ENCODE peak calls at places on chromosomes 16 and 17, in nine cellular contexts. One of them, this sample, is unnamed.
A peak's percentile ranks its signal among the peaks of the same experiment; 100 is the strongest.

GRCh38 chr16:87246269-87247065 is 70.7 kb downstream of the C16orf95 start:
- DNase-seq in cardiac muscle cell: no peak
- DNase-seq in colonic mucosa: no peak
- DNase-seq in MM.1S: no peak
- DNase-seq in iPS DF 6.9: no peak
- DNase-seq in small intestine: no peak
- DNase-seq in prostate gland: no peak
- DNase-seq in effector memory CD4-positive, alpha-beta T cell: no peak
- DNase-seq in pancreas: no peak
- DNase-seq in this sample: no peak

GRCh38 chr16:82699711-82700495 is 73.1 kb downstream of the CDH13 start:
- DNase-seq in cardiac muscle cell: no peak
- DNase-seq in colonic mucosa: peak; percentile 22
- DNase-seq in MM.1S: no peak
- DNase-seq in iPS DF 6.9: no peak
- DNase-seq in small intestine: no peak
- DNase-seq in prostate gland: peak; percentile 43
- DNase-seq in effector memory CD4-positive, alpha-beta T cell: no peak
- DNase-seq in pancreas: no peak
- DNase-seq in this sample: no peak

GRCh38 chr17:77308768-77309726 is 168.3 kb downstream of the SEC14L1 start:
- DNase-seq in cardiac muscle cell: no peak
- DNase-seq in colonic mucosa: no peak
- DNase-seq in MM.1S: no peak
- DNase-seq in iPS DF 6.9: no peak
- DNase-seq in small intestine: no peak
- DNase-seq in prostate gland: no peak
- DNase-seq in effector memory CD4-positive, alpha-beta T cell: no peak
- DNase-seq in pancreas: no peak
- DNase-seq in this sample: no peak

GRCh38 chr17:28500712-28501379 is 5.3 kb upstream of the FOXN1 start:
- DNase-seq in cardiac muscle cell: no peak
- DNase-seq in colonic mucosa: no peak
- DNase-seq in MM.1S: no peak
- DNase-seq in iPS DF 6.9: no peak
- DNase-seq in small intestine: no peak
- DNase-seq in prostate gland: no peak
- DNase-seq in effector memory CD4-positive, alpha-beta T cell: no peak
- DNase-seq in pancreas: no peak
- DNase-seq in this sample: no peak

GRCh38 chr17:1485311-1485747 is 7.2 kb downstream of the MYO1C start:
- DNase-seq in cardiac muscle cell: peak; percentile 73
- DNase-seq in colonic mucosa: peak; percentile 61
- DNase-seq in MM.1S: no peak
- DNase-seq in iPS DF 6.9: no peak
- DNase-seq in small intestine: no peak
- DNase-seq in prostate gland: no peak
- DNase-seq in effector memory CD4-positive, alpha-beta T cell: no peak
- DNase-seq in pancreas: peak; percentile 41
- DNase-seq in this sample: no peak

GRCh38 chr17:19939993-19940721 is 37.5 kb downstream of the AKAP10 start:
- DNase-seq in cardiac muscle cell: no peak
- DNase-seq in colonic mucosa: no peak
- DNase-seq in MM.1S: no peak
- DNase-seq in iPS DF 6.9: no peak
- DNase-seq in small intestine: no peak
- DNase-seq in prostate gland: no peak
- DNase-seq in effector memory CD4-positive, alpha-beta T cell: no peak
- DNase-seq in pancreas: no peak
- DNase-seq in this sample: no peak

GRCh38 chr17:45873728-45874127 is 20.6 kb upstream of the MAPT start:
- DNase-seq in cardiac muscle cell: no peak
- DNase-seq in colonic mucosa: no peak
- DNase-seq in MM.1S: peak; percentile 89
- DNase-seq in iPS DF 6.9: no peak
- DNase-seq in small intestine: no peak
- DNase-seq in prostate gland: no peak
- DNase-seq in effector memory CD4-positive, alpha-beta T cell: peak; percentile 16
- DNase-seq in pancreas: no peak
- DNase-seq in this sample: no peak

GRCh38 chr17:13572581-13572980 is 29.1 kb downstream of the HS3ST3A1 start:
- DNase-seq in cardiac muscle cell: no peak
- DNase-seq in colonic mucosa: no peak
- DNase-seq in MM.1S: no peak
- DNase-seq in iPS DF 6.9: no peak
- DNase-seq in small intestine: no peak
- DNase-seq in prostate gland: no peak
- DNase-seq in effector memory CD4-positive, alpha-beta T cell: no peak
- DNase-seq in pancreas: no peak
- DNase-seq in this sample: no peak

GRCh38 chr16:30666681-30667080 is 8.4 kb downstream of the FBRS start:
- DNase-seq in cardiac muscle cell: no peak
- DNase-seq in colonic mucosa: no peak
- DNase-seq in MM.1S: no peak
- DNase-seq in iPS DF 6.9: no peak
- DNase-seq in small intestine: no peak
- DNase-seq in prostate gland: no peak
- DNase-seq in effector memory CD4-positive, alpha-beta T cell: no peak
- DNase-seq in pancreas: no peak
- DNase-seq in this sample: no peak

GRCh38 chr16:88505405-88506082 is 52.5 kb downstream of the ZFPM1 start:
- DNase-seq in cardiac muscle cell: peak; percentile 64
- DNase-seq in colonic mucosa: peak; percentile 94
- DNase-seq in MM.1S: no peak
- DNase-seq in iPS DF 6.9: no peak
- DNase-seq in small intestine: peak; percentile 95
- DNase-seq in prostate gland: no peak
- DNase-seq in effector memory CD4-positive, alpha-beta T cell: peak; percentile 34
- DNase-seq in pancreas: peak; percentile 91
- DNase-seq in this sample: peak; percentile 82

GRCh38 chr17:59435238-59435637 is 103.8 kb downstream of the YPEL2 start:
- DNase-seq in cardiac muscle cell: no peak
- DNase-seq in colonic mucosa: no peak
- DNase-seq in MM.1S: no peak
- DNase-seq in iPS DF 6.9: no peak
- DNase-seq in small intestine: no peak
- DNase-seq in prostate gland: no peak
- DNase-seq in effector memory CD4-positive, alpha-beta T cell: no peak
- DNase-seq in pancreas: no peak
- DNase-seq in this sample: no peak

GRCh38 chr17:7081341-7082062 is 1.5 kb upstream of the CLEC10A start:
- DNase-seq in cardiac muscle cell: no peak
- DNase-seq in colonic mucosa: no peak
- DNase-seq in MM.1S: peak; percentile 21
- DNase-seq in iPS DF 6.9: no peak
- DNase-seq in small intestine: peak; percentile 7
- DNase-seq in prostate gland: no peak
- DNase-seq in effector memory CD4-positive, alpha-beta T cell: no peak
- DNase-seq in pancreas: no peak
- DNase-seq in this sample: no peak

GRCh38 chr17:73551144-73551543 is 93.1 kb downstream of the SDK2 start:
- DNase-seq in cardiac muscle cell: no peak
- DNase-seq in colonic mucosa: no peak
- DNase-seq in MM.1S: no peak
- DNase-seq in iPS DF 6.9: no peak
- DNase-seq in small intestine: no peak
- DNase-seq in prostate gland: no peak
- DNase-seq in effector memory CD4-positive, alpha-beta T cell: no peak
- DNase-seq in pancreas: no peak
- DNase-seq in this sample: no peak

GRCh38 chr16:80958284-80958683 is 48.4 kb downstream of the CMC2 start:
- DNase-seq in cardiac muscle cell: no peak
- DNase-seq in colonic mucosa: no peak
- DNase-seq in MM.1S: no peak
- DNase-seq in iPS DF 6.9: no peak
- DNase-seq in small intestine: no peak
- DNase-seq in prostate gland: no peak
- DNase-seq in effector memory CD4-positive, alpha-beta T cell: no peak
- DNase-seq in pancreas: no peak
- DNase-seq in this sample: no peak
- H3K9me3 ChIP-seq in cardiac muscle cell: no peaks in the 10 kb centered on the region
- H3K9me3 ChIP-seq in colonic mucosa: no peaks in the 10 kb centered on the region
- H3K9me3 ChIP-seq in MM.1S: no peaks in the 10 kb centered on the region
- H3K9me3 ChIP-seq in iPS DF 6.9: no peaks in the 10 kb centered on the region
- H3K9me3 ChIP-seq in small intestine: no peaks in the 10 kb centered on the region
- H3K9me3 ChIP-seq in prostate gland: no peaks in the 10 kb centered on the region
- H3K9me3 ChIP-seq in effector memory CD4-positive, alpha-beta T cell: no peaks in the 10 kb centered on the region
- H3K9me3 ChIP-seq in pancreas: no peaks in the 10 kb centered on the region
- H3K9me3 ChIP-seq in this sample: no peaks in the 10 kb centered on the region

GRCh38 chr17:10836966-10837599 is 804 bp downstream of the PIRT start:
- DNase-seq in cardiac muscle cell: no peak
- DNase-seq in colonic mucosa: peak; percentile 79
- DNase-seq in MM.1S: no peak
- DNase-seq in iPS DF 6.9: no peak
- DNase-seq in small intestine: peak; percentile 67
- DNase-seq in prostate gland: no peak
- DNase-seq in effector memory CD4-positive, alpha-beta T cell: no peak
- DNase-seq in pancreas: peak; percentile 32
- DNase-seq in this sample: no peak
- H3K4me3 ChIP-seq in cardiac muscle cell: no peak overlapping the region
- H3K4me3 ChIP-seq in colonic mucosa: no peak overlapping the region
- H3K4me3 ChIP-seq in MM.1S: no peak overlapping the region
- H3K4me3 ChIP-seq in iPS DF 6.9: no peak overlapping the region
- H3K4me3 ChIP-seq in small intestine: no peak overlapping the region
- H3K4me3 ChIP-seq in prostate gland: no peak overlapping the region
- H3K4me3 ChIP-seq in effector memory CD4-positive, alpha-beta T cell: no peak overlapping the region
- H3K4me3 ChIP-seq in pancreas: no peak overlapping the region
- H3K4me3 ChIP-seq in this sample: no peak overlapping the region

GRCh38 chr16:67534420-67534819 is 5.8 kb downstream of the RIPOR1 start:
- DNase-seq in cardiac muscle cell: no peak
- DNase-seq in colonic mucosa: no peak
- DNase-seq in MM.1S: no peak
- DNase-seq in iPS DF 6.9: no peak
- DNase-seq in small intestine: no peak
- DNase-seq in prostate gland: no peak
- DNase-seq in effector memory CD4-positive, alpha-beta T cell: no peak
- DNase-seq in pancreas: no peak
- DNase-seq in this sample: no peak
- H3K9me3 ChIP-seq in cardiac muscle cell: no peaks in the 10 kb centered on the region
- H3K9me3 ChIP-seq in colonic mucosa: no peaks in the 10 kb centered on the region
- H3K9me3 ChIP-seq in MM.1S: no peaks in the 10 kb centered on the region
- H3K9me3 ChIP-seq in iPS DF 6.9: no peaks in the 10 kb centered on the region
- H3K9me3 ChIP-seq in small intestine: no peaks in the 10 kb centered on the region
- H3K9me3 ChIP-seq in prostate gland: no peaks in the 10 kb centered on the region
- H3K9me3 ChIP-seq in effector memory CD4-positive, alpha-beta T cell: no peaks in the 10 kb centered on the region
- H3K9me3 ChIP-seq in pancreas: no peaks in the 10 kb centered on the region
- H3K9me3 ChIP-seq in this sample: no peaks in the 10 kb centered on the region

DNA sequence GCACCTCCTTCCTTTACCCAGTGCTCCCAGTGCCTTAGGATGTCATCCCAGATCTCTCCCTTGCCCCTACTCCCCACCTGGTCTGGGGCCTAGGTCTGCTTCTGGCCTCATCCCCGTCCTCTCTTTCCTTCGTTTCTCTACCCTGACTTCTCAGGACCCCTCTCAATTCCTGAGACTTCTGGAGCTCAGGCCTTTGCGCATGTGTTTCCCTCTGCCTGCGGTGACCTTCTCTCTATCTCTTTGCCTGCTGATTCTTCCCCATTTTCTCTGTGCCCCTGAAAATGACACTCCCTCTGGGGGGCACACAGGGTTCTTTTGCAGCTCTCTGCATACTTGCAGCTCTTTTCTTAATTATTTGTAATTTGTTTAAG is 13.5 kb downstream of the ADORA2B start:
- DNase-seq in cardiac muscle cell: no peak
- DNase-seq in colonic mucosa: no peak
- DNase-seq in MM.1S: no peak
- DNase-seq in iPS DF 6.9: no peak
- DNase-seq in small intestine: no peak
- DNase-seq in prostate gland: no peak
- DNase-seq in effector memory CD4-positive, alpha-beta T cell: no peak
- DNase-seq in pancreas: no peak
- DNase-seq in this sample: no peak
- H3K4me3 ChIP-seq in cardiac muscle cell: no peak overlapping the region
- H3K4me3 ChIP-seq in colonic mucosa: no peak overlapping the region
- H3K4me3 ChIP-seq in MM.1S: no peak overlapping the region
- H3K4me3 ChIP-seq in iPS DF 6.9: no peak overlapping the region
- H3K4me3 ChIP-seq in small intestine: no peak overlapping the region
- H3K4me3 ChIP-seq in prostate gland: no peak overlapping the region
- H3K4me3 ChIP-seq in effector memory CD4-positive, alpha-beta T cell: no peak overlapping the region
- H3K4me3 ChIP-seq in pancreas: no peak overlapping the region
- H3K4me3 ChIP-seq in this sample: no peak overlapping the region

DNA sequence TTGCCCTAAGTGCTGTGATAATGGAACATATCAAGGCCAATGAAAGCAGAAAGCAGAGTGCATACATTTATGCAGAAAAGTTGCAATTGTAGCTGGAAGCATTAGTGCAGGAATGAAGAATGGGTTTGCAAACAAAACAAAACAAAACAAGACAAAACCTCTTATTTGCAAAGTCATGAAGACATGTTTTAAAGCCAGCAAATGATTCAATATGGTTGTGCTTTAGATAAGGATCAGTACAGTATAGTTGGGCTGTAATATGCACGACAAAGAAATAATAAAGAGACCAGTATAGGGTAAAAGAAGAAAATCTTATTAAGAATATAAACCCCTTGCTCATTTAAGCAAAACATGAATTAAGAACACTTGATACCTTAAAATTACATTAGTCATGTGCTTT is 398.1 kb downstream of the KIF2B start:
- DNase-seq in cardiac muscle cell: no peak
- DNase-seq in colonic mucosa: no peak
- DNase-seq in MM.1S: no peak
- DNase-seq in iPS DF 6.9: no peak
- DNase-seq in small intestine: no peak
- DNase-seq in prostate gland: no peak
- DNase-seq in effector memory CD4-positive, alpha-beta T cell: no peak
- DNase-seq in pancreas: no peak
- DNase-seq in this sample: no peak
- H3K9me3 ChIP-seq in cardiac muscle cell: no peaks in the 10 kb centered on the region
- H3K9me3 ChIP-seq in colonic mucosa: no peaks in the 10 kb centered on the region
- H3K9me3 ChIP-seq in MM.1S: no peaks in the 10 kb centered on the region
- H3K9me3 ChIP-seq in iPS DF 6.9: no peaks in the 10 kb centered on the region
- H3K9me3 ChIP-seq in small intestine: no peaks in the 10 kb centered on the region
- H3K9me3 ChIP-seq in prostate gland: no peaks in the 10 kb centered on the region
- H3K9me3 ChIP-seq in effector memory CD4-positive, alpha-beta T cell: no peaks in the 10 kb centered on the region
- H3K9me3 ChIP-seq in pancreas: no peaks in the 10 kb centered on the region
- H3K9me3 ChIP-seq in this sample: no peaks in the 10 kb centered on the region

GRCh38 chr17:81130385-81131288 is 34.7 kb upstream of the PVALEF start:
- DNase-seq in cardiac muscle cell: no peak
- DNase-seq in colonic mucosa: no peak
- DNase-seq in MM.1S: no peak
- DNase-seq in iPS DF 6.9: no peak
- DNase-seq in small intestine: peak; percentile 91
- DNase-seq in prostate gland: no peak
- DNase-seq in effector memory CD4-positive, alpha-beta T cell: no peak
- DNase-seq in pancreas: no peak
- DNase-seq in this sample: no peak
- H3K4me3 ChIP-seq in cardiac muscle cell: no peak overlapping the region
- H3K4me3 ChIP-seq in colonic mucosa: peak overlapping the region; percentile 25
- H3K4me3 ChIP-seq in MM.1S: no peak overlapping the region
- H3K4me3 ChIP-seq in iPS DF 6.9: no peak overlapping the region
- H3K4me3 ChIP-seq in small intestine: no peak overlapping the region
- H3K4me3 ChIP-seq in prostate gland: no peak overlapping the region
- H3K4me3 ChIP-seq in effector memory CD4-positive, alpha-beta T cell: no peak overlapping the region
- H3K4me3 ChIP-seq in pancreas: no peak overlapping the region
- H3K4me3 ChIP-seq in this sample: no peak overlapping the region

This sample was measured in naive thymus-derived CD4-positive, alpha-beta T cell.